ENCODE peak calls at places on chromosomes 2 and 18, in seven cellular contexts. N is fibroblast of lung, K is GM23248, B is HepG2, F is neural progenitor cell, H is PC-3, L is IMR-90. P is an unnamed sample.

GRCh38 chr2:239153806-239154591 is 246.8 kb downstream of the HDAC4 start:
- DNase-seq in N (no peak), K (no peak), B (no peak), F (no peak), H (no peak), L (no peak), P (no peak)

GRCh38 chr2:6791682-6792081 is 74.0 kb downstream of the CMPK2 start:
- DNase-seq in N (no peak), K (no peak), B (no peak), F (no peak), H (no peak), L (no peak), P (no peak)

GRCh38 chr2:240167588-240167880 is 27.1 kb upstream of the OTOS start:
- DNase-seq in N (no peak), K (no peak), B (no peak), F (no peak), H (no peak), L (no peak), P (no peak)

GRCh38 chr2:117832905-117833613 is 18.6 kb downstream of the DDX18 start:
- DNase-seq in N (peak), K (peak), B (no peak), F (peak), H (peak), L (peak), P (peak)

GRCh38 chr2:193463016-193463415 is 1268.3 kb upstream of the TMEFF2 start:
- DNase-seq in N (no peak), K (no peak), B (no peak), F (no peak), H (no peak), L (no peak), P (no peak)

GRCh38 chr2:60550151-60550983 is 3.1 kb downstream of the BCL11A start:
- DNase-seq in N (peak), K (peak), B (peak), F (peak), H (peak), L (peak), P (no peak)

GRCh38 chr2:213015387-213016165 is 135.8 kb downstream of the IKZF2 start:
- DNase-seq in N (no peak), K (no peak), B (no peak), F (no peak), H (no peak), L (no peak), P (no peak)

GRCh38 chr2:6982934-6983589 is 65.8 kb downstream of the RNF144A start:
- DNase-seq in N (no peak), K (no peak), B (no peak), F (no peak), H (no peak), L (no peak), P (no peak)

GRCh38 chr18:68942230-68942629 is 144.3 kb downstream of the CCDC102B start:
- DNase-seq in N (no peak), K (no peak), B (no peak), F (no peak), H (no peak), L (no peak), P (no peak)

GRCh38 chr18:4068552-4069158 is 386.5 kb downstream of the DLGAP1 start:
- DNase-seq in N (peak), K (peak), B (peak), F (peak), H (peak), L (peak), P (peak)

GRCh38 chr2:16218651-16219050 is 278.3 kb downstream of the MYCN start:
- DNase-seq in N (no peak), K (no peak), B (peak), F (peak), H (no peak), L (no peak), P (no peak)

GRCh38 chr18:22563098-22563707 is 145.5 kb upstream of the CTAGE1 start:
- DNase-seq in N (peak), K (peak), B (peak), F (peak), H (peak), L (peak), P (peak)

GRCh38 chr18:79740741-79741700 is 56.7 kb upstream of the KCNG2 start:
- DNase-seq in N (no peak), K (no peak), B (no peak), F (no peak), H (no peak), L (no peak), P (no peak)

GRCh38 chr2:159982842-159983785 is 79.3 kb downstream of the PLA2R1 start:
- DNase-seq in N (peak), K (peak), B (no peak), F (no peak), H (no peak), L (peak), P (no peak)

GRCh38 chr2:202815548-202816420 is 55.8 kb downstream of the ICA1L start:
- DNase-seq in N (peak), K (peak), B (no peak), F (no peak), H (no peak), L (peak), P (no peak)

GRCh38 chr2:160371251-160372009 is 122.2 kb downstream of the RBMS1 start:
- DNase-seq in N (no peak), K (peak), B (no peak), F (no peak), H (no peak), L (no peak), P (no peak)

GRCh38 chr18:21740474-21740723 is 193 bp upstream of the MIB1 start:
- DNase-seq in N (peak), K (peak), B (peak), F (no peak), H (peak), L (peak), P (peak)

GRCh38 chr2:112938904-112939303 is 27.9 kb downstream of the IL37 start:
- DNase-seq in N (no peak), K (peak), B (no peak), F (no peak), H (peak), L (peak), P (peak)

GRCh38 chr2:215531284-215531683 is 95.4 kb upstream of the FN1 start:
- DNase-seq in N (peak), K (peak), B (no peak), F (no peak), H (peak), L (peak), P (no peak)

GRCh38 chr2:11344956-11345671 is 678 bp upstream of the ROCK2 start:
- DNase-seq in N (peak), K (peak), B (peak), F (peak), H (peak), L (peak), P (peak)

GRCh38 chr18:29874519-29875098 is 1167.9 kb downstream of the DSC3 start:
- DNase-seq in N (peak), K (peak), B (peak), F (peak), H (peak), L (peak), P (no peak)

GRCh38 chr2:204437815-204438766 is 107.2 kb upstream of the PARD3B start:
- DNase-seq in N (no peak), K (no peak), B (peak), F (peak), H (no peak), L (no peak), P (no peak)

GRCh38 chr2:204264068-204264693 is 281.1 kb upstream of the PARD3B start:
- DNase-seq in N (no peak), K (no peak), B (no peak), F (peak), H (no peak), L (no peak), P (no peak)

GRCh38 chr2:10926191-10926830 is 14.6 kb downstream of the KCNF1 start:
- DNase-seq in N (no peak), K (peak), B (no peak), F (no peak), H (no peak), L (no peak), P (no peak)

GRCh38 chr2:26561918-26562810 is 79.0 kb downstream of the CIB4 start:
- DNase-seq in N (peak), K (peak), B (peak), F (no peak), H (no peak), L (no peak), P (peak)

GRCh38 chr2:61631321-61631720 is 93.2 kb upstream of the XPO1 start:
- DNase-seq in N (no peak), K (no peak), B (no peak), F (no peak), H (no peak), L (no peak), P (no peak)

GRCh38 chr18:44723973-44724778 is 43.5 kb downstream of the SETBP1 start:
- DNase-seq in N (no peak), K (no peak), B (no peak), F (no peak), H (no peak), L (no peak), P (no peak)

GRCh38 chr2:225354281-225354774 is 45.2 kb upstream of the NYAP2 start:
- DNase-seq in N (no peak), K (peak), B (peak), F (peak), H (peak), L (peak), P (no peak)

GRCh38 chr18:59910967-59911366 is 11.2 kb downstream of the PMAIP1 start:
- DNase-seq in N (peak), K (peak), B (no peak), F (no peak), H (no peak), L (peak), P (no peak)

GRCh38 chr2:155703917-155704316 is 628.6 kb downstream of the NR4A2 start:
- DNase-seq in N (no peak), K (no peak), B (no peak), F (no peak), H (no peak), L (no peak), P (no peak)

GRCh38 chr2:105814291-105814940 is 69.7 kb downstream of the NCK2 start:
- DNase-seq in N (peak), K (peak), B (no peak), F (no peak), H (no peak), L (no peak), P (no peak)

GRCh38 chr2:165357758-165358157 is 111.7 kb upstream of the CSRNP3 start:
- DNase-seq in N (peak), K (peak), B (no peak), F (no peak), H (peak), L (peak), P (peak)

GRCh38 chr2:219423656-219424378 is 5.6 kb downstream of the DES start:
- DNase-seq in N (no peak), K (no peak), B (no peak), F (no peak), H (no peak), L (no peak), P (no peak)

GRCh38 chr18:48866028-48866733 is 84.6 kb downstream of the SMAD7 start:
- DNase-seq in N (peak), K (peak), B (no peak), F (no peak), H (no peak), L (peak), P (no peak)

GRCh38 chr2:13021470-13021957 is 304.8 kb downstream of the TRIB2 start:
- DNase-seq in N (no peak), K (no peak), B (no peak), F (no peak), H (no peak), L (no peak), P (no peak)

GRCh38 chr18:55199291-55199963 is 240.2 kb upstream of the CCDC68 start:
- DNase-seq in N (no peak), K (no peak), B (no peak), F (no peak), H (no peak), L (no peak), P (no peak)

GRCh38 chr18:21672868-21673267 is 31.7 kb downstream of the ABHD3 start:
- DNase-seq in N (peak), K (peak), B (peak), F (no peak), H (peak), L (peak), P (peak)

GRCh38 chr2:159209341-159210306 is 76.9 kb downstream of the WDSUB1 start:
- DNase-seq in N (no peak), K (no peak), B (no peak), F (no peak), H (no peak), L (no peak), P (no peak)

GRCh38 chr2:162400336-162400735 is 56.4 kb downstream of the GCA start:
- DNase-seq in N (no peak), K (no peak), B (no peak), F (no peak), H (no peak), L (no peak), P (no peak)

GRCh38 chr2:27016801-27017325 is 15.9 kb upstream of the TMEM214 start:
- DNase-seq in N (peak), K (peak), B (peak), F (peak), H (peak), L (peak), P (peak)

DNA sequence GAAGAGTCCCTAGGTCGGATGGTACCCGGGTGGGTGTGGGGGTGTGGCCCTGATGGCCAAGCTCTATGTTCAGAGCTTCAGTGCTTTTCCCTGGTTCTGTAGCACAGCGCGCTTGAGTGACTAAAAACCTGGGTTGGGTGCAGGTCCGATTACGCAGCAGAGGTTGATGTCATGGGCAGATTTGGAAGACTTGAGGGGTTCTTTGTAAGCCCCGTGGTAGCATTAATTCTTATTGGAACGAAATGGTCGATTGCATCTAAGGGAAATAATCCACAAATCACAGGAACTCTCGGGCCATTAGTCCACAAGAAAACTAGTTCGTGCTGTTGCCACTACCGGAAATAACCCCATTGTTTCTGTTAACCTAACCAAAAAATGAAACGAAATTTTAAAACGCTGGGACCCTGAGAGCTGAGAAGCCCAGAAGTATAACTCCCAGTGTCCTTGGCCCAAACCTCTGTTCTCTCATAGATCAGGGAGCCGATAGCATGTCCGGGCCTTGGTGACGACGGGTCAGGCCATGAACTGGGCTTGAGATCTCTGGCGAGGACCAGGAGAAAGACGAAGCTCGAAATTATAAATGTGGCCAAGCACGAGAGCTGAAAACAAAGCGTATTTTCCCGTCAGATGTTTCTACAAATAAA is 9.1 kb downstream of the HOXD8 start:
- DNase-seq in N (no peak), K (peak), B (no peak), F (no peak), H (no peak), L (no peak), P (no peak)
- H3K4me3 ChIP-seq in N (no peak), K (peak), B (no peak), F (no peak), H (no peak), L (no peak), P (no peak)

GRCh38 chr2:44642123-44642857 is 280.5 kb downstream of the CAMKMT start:
- DNase-seq in N (no peak), K (no peak), B (no peak), F (no peak), H (no peak), L (no peak), P (no peak)

GRCh38 chr2:44635725-44636124 is 274.0 kb downstream of the CAMKMT start:
- DNase-seq in N (no peak), K (no peak), B (no peak), F (no peak), H (peak), L (no peak), P (no peak)

GRCh38 chr2:44638649-44639048 is 276.9 kb downstream of the CAMKMT start:
- DNase-seq in N (no peak), K (no peak), B (no peak), F (peak), H (no peak), L (no peak), P (no peak)

DNA sequence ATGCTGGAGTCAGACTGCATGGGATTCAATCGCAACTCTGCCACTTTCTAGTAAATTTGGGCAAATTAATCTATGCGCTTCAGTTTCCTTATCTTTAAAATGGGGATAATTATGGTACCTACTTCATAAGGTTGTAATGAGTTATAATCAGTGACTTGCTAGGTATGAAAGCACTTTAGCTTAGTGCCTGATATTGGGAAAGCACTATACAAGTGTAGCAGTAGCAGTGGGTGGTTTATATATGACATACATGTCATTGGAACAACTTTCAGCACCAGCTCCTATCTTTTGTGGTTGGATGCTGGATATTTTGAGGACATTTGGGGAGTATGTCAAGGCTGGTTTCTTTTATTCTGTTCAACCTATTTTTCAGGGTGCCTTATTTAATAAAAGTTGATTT is 277.7 kb downstream of the CAMKMT start:
- DNase-seq in N (no peak), K (no peak), B (no peak), F (no peak), H (no peak), L (no peak), P (no peak)
- H2AFZ ChIP-seq in N (no peak), K (no peak), B (no peak), F (no peak), H (no peak), L (no peak), P (no peak)

GRCh38 chr2:163878718-163879117 is 142.9 kb upstream of the FIGN start:
- DNase-seq in N (peak), K (peak), B (peak), F (peak), H (peak), L (peak), P (peak)

DNA sequence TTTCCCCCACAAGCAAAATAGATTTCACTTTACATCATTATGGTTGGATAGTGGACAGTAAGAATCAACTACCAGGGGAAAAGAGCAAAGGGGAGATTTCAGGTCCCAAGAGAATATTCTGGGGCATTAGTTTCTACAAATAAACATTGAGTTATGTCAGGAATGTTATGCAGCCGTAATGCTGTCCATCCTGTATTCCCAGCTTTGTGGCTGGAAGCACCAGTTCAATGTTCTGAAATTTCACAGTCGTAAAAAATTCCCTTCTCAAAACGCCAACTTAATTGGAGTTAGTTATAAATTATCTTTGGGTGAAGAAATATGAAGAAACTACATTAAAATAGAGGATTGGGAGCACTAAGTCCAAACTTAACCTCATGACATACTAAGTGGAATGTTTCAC is 141.5 kb upstream of the FIGN start:
- DNase-seq in N (peak), K (peak), B (no peak), F (no peak), H (peak), L (peak), P (peak)
- H3K4me3 ChIP-seq in N (no peak), K (peak), B (no peak), F (no peak), H (no peak), L (no peak), P (no peak)

GRCh38 chr2:188786368-188786781 is 187.8 kb upstream of the COL3A1 start:
- DNase-seq in N (peak), K (peak), B (no peak), F (no peak), H (peak), L (peak), P (no peak)

GRCh38 chr2:188787002-188787660 is 187.0 kb upstream of the COL3A1 start:
- DNase-seq in N (peak), K (peak), B (no peak), F (no peak), H (peak), L (peak), P (no peak)

GRCh38 chr2:188787661-188788044 is 186.5 kb upstream of the COL3A1 start:
- DNase-seq in N (peak), K (peak), B (no peak), F (no peak), H (no peak), L (no peak), P (no peak)

GRCh38 chr2:188789951-188790350 is 184.2 kb upstream of the COL3A1 start:
- DNase-seq in N (no peak), K (peak), B (no peak), F (no peak), H (no peak), L (no peak), P (no peak)

DNA sequence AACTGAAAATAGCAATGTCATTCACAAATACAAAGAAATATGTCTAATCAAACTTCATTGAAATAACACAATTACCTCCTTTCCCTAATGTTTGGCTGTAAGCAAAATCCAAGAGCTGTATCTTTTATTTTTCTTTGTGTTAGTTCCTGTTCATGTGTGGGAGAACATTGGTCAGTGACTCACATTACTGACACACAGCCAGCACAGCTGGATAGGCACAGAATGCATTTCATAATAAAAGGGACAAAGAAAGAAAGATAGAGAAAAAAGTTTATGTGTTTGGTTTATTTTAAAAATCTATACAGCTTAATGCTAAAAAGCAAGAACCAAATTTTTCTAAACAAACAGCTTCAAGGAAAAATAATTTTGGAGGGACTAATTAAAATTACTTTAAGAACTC is 185.6 kb upstream of the COL3A1 start:
- DNase-seq in N (peak), K (peak), B (no peak), F (no peak), H (peak), L (peak), P (no peak)
- H2AFZ ChIP-seq in N (no peak), K (peak), B (no peak), F (no peak), H (no peak), L (no peak), P (peak)

DNA sequence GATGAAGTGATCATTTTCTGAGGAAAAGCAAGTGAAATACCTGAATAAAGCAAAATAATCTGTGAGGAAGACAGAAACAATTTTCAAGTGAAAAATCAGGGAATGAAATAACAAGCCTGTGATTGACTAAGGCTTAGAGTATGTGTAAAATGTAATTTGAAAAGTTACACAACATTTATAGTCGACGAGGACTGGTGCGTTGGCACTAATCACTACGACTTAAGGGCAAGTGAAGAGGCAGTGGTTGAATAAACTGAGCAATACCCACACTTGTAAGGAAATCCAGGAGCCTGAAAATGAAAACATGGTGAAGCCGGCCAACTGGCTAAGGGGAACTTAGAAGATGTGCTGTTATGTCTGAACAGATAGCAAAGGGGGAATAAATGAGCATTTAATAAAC is 13.3 kb downstream of the DOK1 start:
- DNase-seq in N (peak), K (peak), B (no peak), F (no peak), H (peak), L (peak), P (peak)
- H3K4me3 ChIP-seq in N (no peak), K (peak), B (no peak), F (no peak), H (no peak), L (no peak), P (no peak)